ENCODE peak calls at places on chromosome 13, in eight cellular contexts. X is mesothelial cell of epicardium; B is stimulated activated CD8-positive, alpha-beta memory T cell treated with anti-CD3 and anti-CD28 coated beads, Interleukin-7, amount 100 ng/mL, for 1 hour; A is SW 1271; V is right lobe of liver; W is cerebellar nuclear complex; U is Caco-2; R is hippocampal formation. E is an unnamed sample.

GRCh38 chr13:97967948-97968347 is 14.5 kb downstream of the IPO5 start:
- DNase-seq in B (no peak), W (no peak), X (no peak), V (no peak), R (no peak), U (no peak), A (no peak), E (no peak)

GRCh38 chr13:30113531-30113930 is 193.8 kb downstream of the KATNAL1 start:
- DNase-seq in B (no peak), U (no peak), A (no peak), R (no peak), W (no peak), X (no peak), V (no peak), E (no peak)

GRCh38 chr13:19982447-19983043 is 24.0 kb downstream of the ZMYM2 start:
- DNase-seq in W (no peak), X (no peak), A (no peak), V (no peak), U (no peak), R (no peak), B (no peak), E (no peak)

GRCh38 chr13:30735025-30735967 is at the start of gene ALOX5AP:
- DNase-seq in R (no peak), U (no peak), W (no peak), B (no peak), X (no peak), A (no peak), V (no peak), E (no peak)

GRCh38 chr13:24269803-24270202 is 39.6 kb upstream of the C1QTNF9 start:
- DNase-seq in X (no peak), B (no peak), W (no peak), A (no peak), V (no peak), U (no peak), R (no peak), E (no peak)

GRCh38 chr13:98052412-98052811 is 90.5 kb upstream of the FARP1 start:
- DNase-seq in U (no peak), B (no peak), V (no peak), A (no peak), W (no peak), X (no peak), R (no peak), E (no peak)

GRCh38 chr13:44436589-44437337 is 63.1 kb downstream of the SERP2 start:
- DNase-seq in V (peak; percentile 95), A (peak; percentile 71), X (peak; percentile 92), R (peak; percentile 98), B (peak; percentile 11), W (peak; percentile 93), U (peak; percentile 98), E (peak; percentile 96)

GRCh38 chr13:94829201-94829600 is 116.9 kb upstream of the SOX21 start:
- DNase-seq in X (no peak), W (no peak), A (no peak), V (no peak), R (no peak), U (no peak), B (no peak), E (no peak)

GRCh38 chr13:67769063-67769986 is 539.2 kb upstream of the PCDH9 start:
- DNase-seq in B (no peak), W (no peak), U (no peak), R (no peak), X (no peak), A (no peak), V (no peak), E (no peak)

GRCh38 chr13:97855570-97855970 is 97.9 kb upstream of the IPO5 start:
- DNase-seq in A (peak; percentile 38), X (no peak), R (peak; percentile 79), V (no peak), W (no peak), U (peak; percentile 50), B (no peak), E (no peak)

GRCh38 chr13:34346626-34347025 is 528.7 kb downstream of the RFC3 start:
- DNase-seq in W (no peak), X (no peak), U (no peak), B (no peak), R (no peak), A (no peak), V (no peak), E (no peak)

E was measured in cardiac septum.